ENCODE peak calls at places on chromosomes 4 and X, in nine cellular contexts. B, I, N, F, P, Q, O, E and Z are unnamed samples.

GRCh38 chr4:130395871-130396270 is 1299.9 kb downstream of the C4orf33 start:
- DNase-seq in B (no peak), O (no peak), E (no peak), F (no peak), Q (no peak), N (no peak), I (no peak), P (no peak), Z (no peak)

GRCh38 chr4:139814285-139815015 is 148.8 kb downstream of the MGST2 start:
- DNase-seq in I (no peak), N (no peak), O (no peak), B (no peak), Q (peak), E (no peak), F (no peak), P (no peak), Z (no peak)

GRCh38 chr4:125787707-125788106 is 473.0 kb downstream of the FAT4 start:
- DNase-seq in I (no peak), P (no peak), O (no peak), F (no peak), Q (no peak), N (no peak), E (no peak), B (no peak), Z (no peak)

GRCh38 chr4:77600521-77601451 is 4.8 kb upstream of the CXCL13 start:
- DNase-seq in P (peak), F (no peak), N (peak), Q (peak), I (peak), B (peak), O (peak), E (peak), Z (no peak)

GRCh38 chr4:27011401-27011800 is 150.8 kb downstream of the STIM2 start:
- DNase-seq in E (no peak), I (no peak), F (no peak), O (no peak), P (no peak), N (no peak), B (no peak), Q (no peak), Z (no peak)

GRCh38 chrX:1483843-1484637 is 31.3 kb upstream of the ASMTL start:
- DNase-seq in O (no peak), I (no peak), P (no peak), E (no peak), N (no peak), Q (peak), F (peak), B (no peak), Z (no peak)

GRCh38 chr4:68162196-68162595 is 32.5 kb upstream of the TMPRSS11F start:
- DNase-seq in N (no peak), I (no peak), E (no peak), Q (no peak), F (no peak), O (no peak), P (no peak), B (no peak), Z (no peak)

GRCh38 chr4:71251266-71251665 is 87.6 kb upstream of the SLC4A4 start:
- DNase-seq in F (no peak), N (no peak), E (no peak), O (no peak), I (no peak), Q (no peak), B (no peak), P (no peak), Z (no peak)

GRCh38 chr4:152708806-152709205 is 29.0 kb upstream of the TMEM154 start:
- DNase-seq in N (no peak), F (no peak), I (no peak), B (no peak), Q (no peak), P (no peak), O (no peak), E (no peak), Z (no peak)

GRCh38 chrX:151722241-151722846 is 6.5 kb downstream of the FATE1 start:
- DNase-seq in B (no peak), F (peak), N (peak), I (peak), E (peak), O (peak), Q (no peak), P (peak), Z (no peak)

GRCh38 chrX:22575161-22575845 is 302.6 kb downstream of the CBLL2 start:
- DNase-seq in N (no peak), P (no peak), O (no peak), Q (no peak), B (no peak), E (no peak), I (no peak), F (no peak), Z (no peak)

GRCh38 chr4:140003851-140004579 is 150.0 kb downstream of the MAML3 start:
- DNase-seq in N (no peak), O (no peak), P (peak), E (no peak), I (no peak), B (no peak), Q (no peak), F (no peak), Z (no peak)

GRCh38 chr4:184514121-184514988 is 40.0 kb upstream of the IRF2 start:
- DNase-seq in Q (no peak), I (peak), N (no peak), B (peak), P (peak), F (peak), E (no peak), O (no peak), Z (no peak)

GRCh38 chr4:38129452-38129830 is 169.2 kb downstream of the PTTG2 start:
- DNase-seq in N (no peak), Q (no peak), E (no peak), P (no peak), O (no peak), I (no peak), B (no peak), F (no peak), Z (no peak)
- TF ChIP-seq POLR2AphosphoS5 in N (no peak), Q (no peak), E (no peak), P (no peak), O (no peak), I (no peak), B (no peak), F (no peak), Z (no peak)

GRCh38 chr4:83259586-83259985 is 25.0 kb downstream of the COQ2 start:
- DNase-seq in N (no peak), E (no peak), F (no peak), I (no peak), B (no peak), Q (no peak), O (no peak), P (no peak), Z (no peak)

GRCh38 chr4:83261307-83261706 is 23.3 kb downstream of the COQ2 start:
- DNase-seq in N (no peak), E (no peak), B (no peak), F (no peak), O (no peak), Q (no peak), P (no peak), I (peak), Z (no peak)

GRCh38 chr4:83258463-83258862 is 26.1 kb downstream of the COQ2 start:
- DNase-seq in I (no peak), P (no peak), B (no peak), E (no peak), N (no peak), O (no peak), F (no peak), Q (no peak), Z (no peak)

GRCh38 chr4:83255584-83255983 is 29.0 kb downstream of the COQ2 start:
- DNase-seq in E (no peak), Q (no peak), O (peak), I (no peak), B (no peak), N (no peak), P (no peak), F (no peak), Z (peak)

GRCh38 chr4:83257811-83258210 is 26.8 kb downstream of the COQ2 start:
- DNase-seq in N (no peak), B (no peak), F (no peak), E (no peak), O (no peak), P (no peak), I (no peak), Q (no peak), Z (no peak)
- H3K27ac ChIP-seq in N (no peak), B (no peak), F (no peak), E (no peak), O (peak), P (no peak), I (peak), Q (no peak), Z (no peak)

DNA sequence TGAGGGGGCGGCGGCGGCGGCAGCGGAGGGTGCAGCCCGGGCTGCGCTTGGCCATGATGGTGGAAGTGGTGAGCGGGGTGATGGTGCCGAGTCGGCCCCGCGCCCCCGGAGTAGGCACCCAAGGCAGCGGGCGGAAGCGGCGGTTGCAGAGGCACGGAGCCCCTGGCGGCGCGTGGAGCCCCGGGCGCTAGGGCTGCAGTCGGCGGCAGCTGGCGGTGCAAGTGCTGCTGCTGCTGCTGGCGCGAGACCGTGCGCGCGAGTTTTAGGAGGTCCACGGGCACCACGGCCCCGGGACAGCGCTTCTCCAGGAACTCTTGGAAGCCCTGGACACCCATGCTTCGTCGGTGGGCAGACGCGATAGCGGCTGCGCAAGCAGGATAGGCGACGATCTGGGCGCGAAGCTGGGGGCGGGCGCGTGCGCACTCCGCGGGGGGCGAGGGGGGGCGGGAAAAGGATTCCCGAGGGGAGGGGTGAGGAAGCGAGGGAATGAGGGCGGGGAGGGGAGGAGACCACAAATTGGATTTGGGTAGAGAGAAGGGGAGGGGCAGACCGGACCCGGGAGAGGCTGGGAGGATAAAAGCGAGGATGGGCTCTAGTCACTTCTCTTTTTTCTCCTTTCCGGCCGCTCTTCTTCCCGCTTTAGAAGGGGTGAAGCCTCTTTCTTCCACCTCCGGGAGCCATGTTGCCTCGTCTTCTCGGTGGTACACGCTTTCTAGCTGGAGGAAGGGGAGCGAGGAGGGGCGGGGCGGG is at the start of gene FAM120C:
- DNase-seq in Q (peak), F (peak), O (peak), N (peak), B (peak), I (peak), P (peak), E (peak), Z (peak)
- TF ChIP-seq POLR2AphosphoS5 in Q (no peak), F (peak), O (peak), N (peak), B (peak), I (peak), P (peak), E (peak), Z (peak)

GRCh38 chr4:89301902-89302301 is 5.7 kb downstream of the GPRIN3 start:
- DNase-seq in F (no peak), B (no peak), N (no peak), Q (no peak), E (no peak), I (no peak), O (no peak), P (no peak), Z (no peak)
- H3K27ac ChIP-seq in F (peak), B (no peak), N (no peak), Q (no peak), E (peak), I (no peak), O (no peak), P (no peak), Z (no peak)

GRCh38 chr4:83208371-83208770 is 76.2 kb downstream of the COQ2 start:
- DNase-seq in N (no peak), F (no peak), I (no peak), Q (no peak), B (no peak), P (no peak), E (no peak), O (no peak), Z (no peak)
- TF ChIP-seq POLR2AphosphoS5 in N (no peak), F (no peak), I (no peak), Q (no peak), B (no peak), P (no peak), E (no peak), O (no peak), Z (no peak)

DNA sequence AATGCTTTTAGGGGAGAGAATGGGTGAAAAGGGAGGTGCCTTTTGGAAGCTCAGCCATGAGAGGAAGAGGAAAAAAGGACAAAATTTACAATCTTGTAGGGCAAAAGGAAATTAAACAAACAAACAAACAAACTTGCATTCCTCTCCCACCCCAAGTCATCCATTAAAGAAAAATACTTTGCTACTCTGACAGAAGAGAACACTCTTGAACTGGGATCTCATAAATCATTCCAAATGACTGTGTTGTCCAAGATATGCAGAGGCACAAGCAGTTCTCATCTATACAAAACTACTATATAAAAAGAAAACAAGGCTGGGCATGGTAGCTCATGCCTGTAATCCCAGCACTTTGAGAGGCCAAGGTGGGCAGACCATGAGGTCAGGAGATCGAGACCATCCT is 46.7 kb downstream of the HELQ start:
- DNase-seq in E (no peak), F (no peak), I (no peak), Q (no peak), O (no peak), B (no peak), P (no peak), N (peak), Z (no peak)
- H3K27ac ChIP-seq in E (no peak), F (no peak), I (no peak), Q (no peak), O (no peak), B (no peak), P (no peak), N (no peak), Z (no peak)

GRCh38 chr4:91258326-91258725 is 1045.4 kb upstream of the GRID2 start:
- DNase-seq in I (no peak), P (no peak), N (no peak), O (no peak), Q (no peak), B (no peak), E (no peak), F (no peak), Z (no peak)
- TF ChIP-seq POLR2AphosphoS5 in I (no peak), P (no peak), N (no peak), O (no peak), Q (no peak), B (no peak), E (no peak), F (no peak), Z (no peak)

DNA sequence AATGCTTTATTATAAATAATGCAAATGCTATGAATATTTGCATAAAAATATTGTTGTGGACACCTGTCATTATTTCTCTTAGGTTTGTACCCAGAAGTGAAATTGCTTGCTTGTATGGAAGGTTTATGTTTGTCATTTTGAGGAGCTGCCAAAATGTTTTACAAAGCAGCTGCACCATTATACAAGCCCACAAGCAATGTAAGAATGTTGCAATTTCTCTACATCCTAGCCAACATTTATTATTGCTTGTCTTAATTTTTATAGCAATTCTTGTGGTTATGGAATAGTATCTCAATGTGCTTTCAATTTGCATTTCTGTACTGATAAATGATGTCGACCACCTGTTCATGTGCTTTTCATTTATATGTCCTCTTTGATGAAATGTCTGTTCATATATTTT is 18.7 kb upstream of the RBMX start:
- DNase-seq in E (no peak), O (no peak), B (no peak), F (no peak), Q (no peak), I (no peak), N (no peak), P (no peak), Z (no peak)
- H3K27ac ChIP-seq in E (no peak), O (no peak), B (no peak), F (no peak), Q (no peak), I (no peak), N (no peak), P (no peak), Z (peak)